ENCODE peak calls at places on chromosomes 5 and 9, in six cellular contexts. One of them, this sample, is unnamed.

GRCh38 chr5:137605377-137605776 is 106.3 kb upstream of the SPOCK1 start:
- DNase-seq in H9: no peak
- DNase-seq in mesenchymal stem cell: no peak
- DNase-seq in neuronal stem cell: no peak
- DNase-seq in mesendoderm: peak
- DNase-seq in H1: no peak
- DNase-seq in this sample: no peak

GRCh38 chr5:61805101-61805500 is 473.0 kb downstream of the ZSWIM6 start:
- DNase-seq in H9: no peak
- DNase-seq in mesenchymal stem cell: peak
- DNase-seq in neuronal stem cell: no peak
- DNase-seq in mesendoderm: peak
- DNase-seq in H1: no peak
- DNase-seq in this sample: peak

GRCh38 chr9:76887951-76888350 is 18.0 kb downstream of the PRUNE2 start:
- DNase-seq in H9: peak
- DNase-seq in mesenchymal stem cell: no peak
- DNase-seq in neuronal stem cell: no peak
- DNase-seq in mesendoderm: no peak
- DNase-seq in H1: no peak
- DNase-seq in this sample: no peak

GRCh38 chr9:13568446-13568845 is 289.0 kb upstream of the MPDZ start:
- DNase-seq in H9: no peak
- DNase-seq in mesenchymal stem cell: peak
- DNase-seq in neuronal stem cell: no peak
- DNase-seq in mesendoderm: no peak
- DNase-seq in H1: no peak
- DNase-seq in this sample: no peak

GRCh38 chr5:160369990-160370712 is at the start of gene C1QTNF2:
- DNase-seq in H9: peak
- DNase-seq in mesenchymal stem cell: peak
- DNase-seq in neuronal stem cell: peak
- DNase-seq in mesendoderm: peak
- DNase-seq in H1: no peak
- DNase-seq in this sample: peak

GRCh38 chr9:119368681-119369581 is at the start of gene BRINP1:
- DNase-seq in H9: peak
- DNase-seq in mesenchymal stem cell: peak
- DNase-seq in neuronal stem cell: peak
- DNase-seq in mesendoderm: peak
- DNase-seq in H1: peak
- DNase-seq in this sample: no peak

GRCh38 chr5:59799668-59800374 is 93.7 kb downstream of the PDE4D start:
- DNase-seq in H9: no peak
- DNase-seq in mesenchymal stem cell: peak
- DNase-seq in neuronal stem cell: peak
- DNase-seq in mesendoderm: peak
- DNase-seq in H1: no peak
- DNase-seq in this sample: peak

GRCh38 chr5:138843789-138844461 is 31.2 kb downstream of the LRRTM2 start:
- DNase-seq in H9: no peak
- DNase-seq in mesenchymal stem cell: no peak
- DNase-seq in neuronal stem cell: no peak
- DNase-seq in mesendoderm: no peak
- DNase-seq in H1: no peak
- DNase-seq in this sample: peak

GRCh38 chr9:120714088-120714845 is at the start of gene MEGF9:
- DNase-seq in H9: peak
- DNase-seq in mesenchymal stem cell: peak
- DNase-seq in neuronal stem cell: peak
- DNase-seq in mesendoderm: peak
- DNase-seq in H1: peak
- DNase-seq in this sample: peak

GRCh38 chr9:115524467-115525059 is 406.6 kb upstream of the TNC start:
- DNase-seq in H9: no peak
- DNase-seq in mesenchymal stem cell: peak
- DNase-seq in neuronal stem cell: peak
- DNase-seq in mesendoderm: peak
- DNase-seq in H1: no peak
- DNase-seq in this sample: peak

GRCh38 chr5:135126688-135127603 is 92.9 kb upstream of the PITX1 start:
- DNase-seq in H9: no peak
- DNase-seq in mesenchymal stem cell: no peak
- DNase-seq in neuronal stem cell: no peak
- DNase-seq in mesendoderm: no peak
- DNase-seq in H1: no peak
- DNase-seq in this sample: no peak

GRCh38 chr9:75147638-75148037 is 59.3 kb downstream of the OSTF1 start:
- DNase-seq in H9: no peak
- DNase-seq in mesenchymal stem cell: peak
- DNase-seq in neuronal stem cell: no peak
- DNase-seq in mesendoderm: no peak
- DNase-seq in H1: no peak
- DNase-seq in this sample: peak

GRCh38 chr9:14030350-14030823 is 283.6 kb downstream of the NFIB start:
- DNase-seq in H9: no peak
- DNase-seq in mesenchymal stem cell: peak
- DNase-seq in neuronal stem cell: no peak
- DNase-seq in mesendoderm: no peak
- DNase-seq in H1: no peak
- DNase-seq in this sample: peak

GRCh38 chr5:38426493-38426892 is 130.0 kb downstream of the LIFR start:
- DNase-seq in H9: no peak
- DNase-seq in mesenchymal stem cell: peak
- DNase-seq in neuronal stem cell: no peak
- DNase-seq in mesendoderm: no peak
- DNase-seq in H1: no peak
- DNase-seq in this sample: peak

GRCh38 chr5:32136342-32136741 is 37.8 kb downstream of the GOLPH3 start:
- DNase-seq in H9: no peak
- DNase-seq in mesenchymal stem cell: no peak
- DNase-seq in neuronal stem cell: no peak
- DNase-seq in mesendoderm: no peak
- DNase-seq in H1: no peak
- DNase-seq in this sample: peak

GRCh38 chr9:105296445-105296844 is 52.0 kb downstream of the SLC44A1 start:
- DNase-seq in H9: no peak
- DNase-seq in mesenchymal stem cell: no peak
- DNase-seq in neuronal stem cell: no peak
- DNase-seq in mesendoderm: no peak
- DNase-seq in H1: no peak
- DNase-seq in this sample: no peak
- H2BK15ac ChIP-seq in H9: no peak
- H2BK15ac ChIP-seq in mesenchymal stem cell: no peak
- H2BK15ac ChIP-seq in neuronal stem cell: no peak
- H2BK15ac ChIP-seq in mesendoderm: no peak
- H2BK15ac ChIP-seq in H1: no peak
- H2BK15ac ChIP-seq in this sample: peak

GRCh38 chr9:129007035-129007765 is 20.9 kb downstream of the SH3GLB2 start:
- DNase-seq in H9: no peak
- DNase-seq in mesenchymal stem cell: no peak
- DNase-seq in neuronal stem cell: no peak
- DNase-seq in mesendoderm: no peak
- DNase-seq in H1: no peak
- DNase-seq in this sample: no peak

GRCh38 chr9:129008469-129008965 is 19.6 kb downstream of the SH3GLB2 start:
- DNase-seq in H9: no peak
- DNase-seq in mesenchymal stem cell: no peak
- DNase-seq in neuronal stem cell: no peak
- DNase-seq in mesendoderm: no peak
- DNase-seq in H1: no peak
- DNase-seq in this sample: no peak

GRCh38 chr9:129006328-129007034 is 21.6 kb downstream of the SH3GLB2 start:
- DNase-seq in H9: peak
- DNase-seq in mesenchymal stem cell: peak
- DNase-seq in neuronal stem cell: peak
- DNase-seq in mesendoderm: peak
- DNase-seq in H1: peak
- DNase-seq in this sample: peak

GRCh38 chr9:129008986-129009583 is 19.0 kb downstream of the SH3GLB2 start:
- DNase-seq in H9: no peak
- DNase-seq in mesenchymal stem cell: no peak
- DNase-seq in neuronal stem cell: no peak
- DNase-seq in mesendoderm: no peak
- DNase-seq in H1: no peak
- DNase-seq in this sample: no peak

GRCh38 chr9:129007766-129008468 is 20.2 kb downstream of the SH3GLB2 start:
- DNase-seq in H9: no peak
- DNase-seq in mesenchymal stem cell: no peak
- DNase-seq in neuronal stem cell: no peak
- DNase-seq in mesendoderm: no peak
- DNase-seq in H1: no peak
- DNase-seq in this sample: no peak
- H2BK15ac ChIP-seq in H9: no peak
- H2BK15ac ChIP-seq in mesenchymal stem cell: no peak
- H2BK15ac ChIP-seq in neuronal stem cell: no peak
- H2BK15ac ChIP-seq in mesendoderm: no peak
- H2BK15ac ChIP-seq in H1: no peak
- H2BK15ac ChIP-seq in this sample: no peak

GRCh38 chr9:131919181-131919580 is 160.5 kb downstream of the MED27 start:
- DNase-seq in H9: no peak
- DNase-seq in mesenchymal stem cell: no peak
- DNase-seq in neuronal stem cell: no peak
- DNase-seq in mesendoderm: no peak
- DNase-seq in H1: no peak
- DNase-seq in this sample: no peak
- H2BK15ac ChIP-seq in H9: no peak
- H2BK15ac ChIP-seq in mesenchymal stem cell: no peak
- H2BK15ac ChIP-seq in neuronal stem cell: no peak
- H2BK15ac ChIP-seq in mesendoderm: no peak
- H2BK15ac ChIP-seq in H1: no peak
- H2BK15ac ChIP-seq in this sample: no peak

GRCh38 chr5:77251921-77252320 is 41.4 kb downstream of the PDE8B start:
- DNase-seq in H9: no peak
- DNase-seq in mesenchymal stem cell: no peak
- DNase-seq in neuronal stem cell: no peak
- DNase-seq in mesendoderm: no peak
- DNase-seq in H1: no peak
- DNase-seq in this sample: no peak

DNA sequence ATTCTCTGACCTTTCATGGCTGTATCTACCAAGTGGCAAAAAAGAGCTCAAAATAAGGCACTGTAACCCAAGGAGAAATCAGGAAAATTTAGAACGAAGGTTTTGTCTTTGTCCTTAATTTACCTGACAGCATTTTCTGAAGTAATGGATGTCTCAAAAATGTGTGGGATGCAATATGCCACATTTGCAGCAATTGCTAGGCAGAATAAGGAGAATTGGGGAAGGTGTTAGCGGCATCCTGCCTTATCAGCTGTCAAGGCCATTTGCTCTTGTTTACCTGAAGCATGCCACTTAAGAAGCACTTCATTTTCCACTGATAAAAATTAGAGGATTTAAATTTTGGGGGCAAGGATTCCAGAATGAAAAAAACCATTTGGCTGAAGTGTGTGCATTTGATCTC is 39.0 kb downstream of the PDE8B start:
- DNase-seq in H9: no peak
- DNase-seq in mesenchymal stem cell: no peak
- DNase-seq in neuronal stem cell: no peak
- DNase-seq in mesendoderm: peak
- DNase-seq in H1: no peak
- DNase-seq in this sample: no peak
- H2BK15ac ChIP-seq in H9: no peak
- H2BK15ac ChIP-seq in mesenchymal stem cell: no peak
- H2BK15ac ChIP-seq in neuronal stem cell: no peak
- H2BK15ac ChIP-seq in mesendoderm: no peak
- H2BK15ac ChIP-seq in H1: no peak
- H2BK15ac ChIP-seq in this sample: no peak

DNA sequence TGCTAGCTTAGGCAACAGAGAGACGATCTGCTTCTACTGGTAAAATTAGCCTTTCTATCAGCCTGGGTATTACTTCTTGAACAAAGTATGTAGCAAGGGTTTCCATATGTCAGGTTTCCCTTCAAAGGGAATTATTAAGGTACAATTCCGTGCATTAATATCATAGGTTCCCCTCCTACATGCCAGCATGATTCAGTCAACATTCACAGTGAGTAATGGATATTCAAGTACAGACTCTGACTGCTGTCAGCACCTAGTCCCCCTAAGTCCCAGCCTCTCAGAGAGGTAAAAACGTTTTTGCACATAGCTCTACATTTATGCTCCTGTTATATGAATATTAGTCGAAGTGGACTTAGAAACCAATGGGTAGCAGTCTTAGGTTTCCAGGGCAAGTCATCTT is 322.4 kb upstream of the CCNG1 start:
- DNase-seq in H9: no peak
- DNase-seq in mesenchymal stem cell: no peak
- DNase-seq in neuronal stem cell: no peak
- DNase-seq in mesendoderm: no peak
- DNase-seq in H1: no peak
- DNase-seq in this sample: no peak
- H2BK15ac ChIP-seq in H9: no peak
- H2BK15ac ChIP-seq in mesenchymal stem cell: no peak
- H2BK15ac ChIP-seq in neuronal stem cell: no peak
- H2BK15ac ChIP-seq in mesendoderm: no peak
- H2BK15ac ChIP-seq in H1: no peak
- H2BK15ac ChIP-seq in this sample: no peak